ENCODE peak calls at places on chromosomes 4 and X, in four cellular contexts. N, E, C and R are unnamed samples.

GRCh38 chr4:386708-387105 is 49.1 kb downstream of the ZNF141 start:
- DNase-seq in N (no peak), E (no peak), C (no peak), R (no peak)

GRCh38 chr4:152999376-153000067 is 63.4 kb downstream of the FHDC1 start:
- DNase-seq in N (no peak), E (no peak), C (no peak), R (no peak)

GRCh38 chrX:134933911-134934310 is 56.9 kb upstream of the SMIM10 start:
- DNase-seq in N (no peak), E (no peak), C (no peak), R (no peak)

GRCh38 chrX:19005909-19006308 is 22.0 kb upstream of the PHKA2 start:
- DNase-seq in N (no peak), E (no peak), C (no peak), R (no peak)

GRCh38 chr4:141074098-141074878 is 59.0 kb downstream of the RNF150 start:
- DNase-seq in N (peak; percentile 5), E (no peak), C (no peak), R (no peak)

GRCh38 chr4:51842167-51842553 is 793 bp upstream of the DCUN1D4 start:
- DNase-seq in N (peak; percentile 38), E (no peak), C (peak; percentile 25), R (no peak)

GRCh38 chr4:105969575-105969974 is 74.3 kb downstream of the NPNT start:
- DNase-seq in N (no peak), E (no peak), C (no peak), R (no peak)

GRCh38 chrX:131802836-131803626 is 220.1 kb upstream of the STK26 start:
- DNase-seq in N (no peak), E (no peak), C (peak; percentile 52), R (no peak)

GRCh38 chrX:71935542-71935941 is 24.9 kb downstream of the NHSL2 start:
- DNase-seq in N (no peak), E (no peak), C (no peak), R (no peak)

GRCh38 chr4:11719879-11720278 is 291.2 kb upstream of the HS3ST1 start:
- DNase-seq in N (no peak), E (no peak), C (no peak), R (no peak)

GRCh38 chr4:152633118-152633517 is 46.7 kb downstream of the TMEM154 start:
- DNase-seq in N (no peak), E (no peak), C (no peak), R (no peak)

GRCh38 chrX:38166478-38167083 is 54.1 kb downstream of the SRPX start:
- DNase-seq in N (peak; percentile 39), E (peak; percentile 5), C (peak; percentile 26), R (no peak)

GRCh38 chrX:10010686-10011085 is 43.5 kb downstream of the CLDN34 start:
- DNase-seq in N (peak; percentile 66), E (no peak), C (peak; percentile 70), R (no peak)

GRCh38 chrX:42673411-42673810 is 104.6 kb downstream of the PPP1R2C start:
- DNase-seq in N (peak; percentile 50), E (no peak), C (no peak), R (no peak)

GRCh38 chr4:52957791-52958190 is 95.7 kb downstream of the RASL11B start:
- DNase-seq in N (peak; percentile 16), E (no peak), C (peak; percentile 24), R (no peak)

GRCh38 chr4:26452565-26453531 is 37.4 kb downstream of the CCKAR start:
- DNase-seq in N (no peak), E (no peak), C (no peak), R (peak; percentile 60)

GRCh38 chrX:1480082-1480785 is 27.5 kb upstream of the ASMTL start:
- DNase-seq in N (no peak), E (no peak), C (no peak), R (no peak)

GRCh38 chr4:174156239-174156826 is 127.1 kb downstream of the FBXO8 start:
- DNase-seq in N (peak; percentile 79), E (no peak), C (peak; percentile 38), R (no peak)

GRCh38 chr4:154982187-154983047 is 201.3 kb downstream of the RBM46 start:
- DNase-seq in N (peak; percentile 83), E (peak; percentile 60), C (peak; percentile 48), R (peak; percentile 46)

GRCh38 chrX:78595901-78596502 is 63.1 kb downstream of the RTL3 start:
- DNase-seq in N (peak; percentile 18), E (peak; percentile 33), C (no peak), R (no peak)

GRCh38 chr4:6308890-6309643 is 39.4 kb downstream of the WFS1 start:
- DNase-seq in N (peak; percentile 3), E (peak; percentile 18), C (no peak), R (peak; percentile 50)

GRCh38 chrX:10564484-10564883 is 55.9 kb downstream of the MID1 start:
- DNase-seq in N (no peak), E (no peak), C (no peak), R (no peak)

GRCh38 chr4:8320386-8320750 is 50.8 kb downstream of the HTRA3 start:
- DNase-seq in N (no peak), E (no peak), C (no peak), R (no peak)
- TF ChIP-seq CTCF in N (no peak), E (no peak), C (no peak), R (peak; percentile 18)

GRCh38 chrX:53244610-53245009 is 19.6 kb upstream of the KDM5C start:
- DNase-seq in N (no peak), E (no peak), C (no peak), R (no peak)
- TF ChIP-seq CTCF in N (peak; percentile 18), E (peak; percentile 37), C (peak; percentile 45), R (peak; percentile 26)

GRCh38 chr4:159289682-159290081 is 186.8 kb downstream of the RAPGEF2 start:
- DNase-seq in N (no peak), E (no peak), C (no peak), R (no peak)

GRCh38 chr4:159296061-159296460 is 193.2 kb downstream of the RAPGEF2 start:
- DNase-seq in N (no peak), E (no peak), C (peak; percentile 85), R (no peak)

GRCh38 chr4:159291176-159291575 is 188.3 kb downstream of the RAPGEF2 start:
- DNase-seq in N (no peak), E (no peak), C (no peak), R (no peak)

GRCh38 chr4:159290321-159291030 is 187.6 kb downstream of the RAPGEF2 start:
- DNase-seq in N (no peak), E (no peak), C (peak; percentile 34), R (no peak)

GRCh38 chr4:159292137-159292896 is 189.4 kb downstream of the RAPGEF2 start:
- DNase-seq in N (no peak), E (no peak), C (no peak), R (no peak)
- TF ChIP-seq CTCF in N (no peak), E (no peak), C (no peak), R (peak; percentile 10)

DNA sequence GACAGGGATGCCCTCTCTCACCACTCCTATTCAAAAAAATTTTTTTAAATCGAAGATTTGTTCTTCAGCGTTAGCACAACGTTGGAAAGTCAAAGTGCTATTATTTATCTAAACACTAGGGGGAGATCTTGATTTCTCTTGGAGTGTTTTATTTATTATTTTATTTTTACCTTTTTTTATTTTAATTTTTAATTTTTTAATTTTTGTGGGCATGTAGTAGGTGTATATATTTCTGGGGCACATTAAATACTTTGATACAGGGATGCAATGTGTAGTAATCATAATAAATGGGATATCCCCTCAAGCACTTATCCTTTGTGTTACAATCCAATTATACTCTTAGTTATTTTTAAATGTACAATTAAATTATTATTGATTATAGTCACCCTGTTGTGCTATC is 37.4 kb upstream of the SLC10A4 start:
- DNase-seq in N (peak; percentile 27), E (no peak), C (peak; percentile 12), R (no peak)
- TF ChIP-seq CTCF in N (peak; percentile 52), E (peak; percentile 75), C (peak; percentile 47), R (peak; percentile 68)

DNA sequence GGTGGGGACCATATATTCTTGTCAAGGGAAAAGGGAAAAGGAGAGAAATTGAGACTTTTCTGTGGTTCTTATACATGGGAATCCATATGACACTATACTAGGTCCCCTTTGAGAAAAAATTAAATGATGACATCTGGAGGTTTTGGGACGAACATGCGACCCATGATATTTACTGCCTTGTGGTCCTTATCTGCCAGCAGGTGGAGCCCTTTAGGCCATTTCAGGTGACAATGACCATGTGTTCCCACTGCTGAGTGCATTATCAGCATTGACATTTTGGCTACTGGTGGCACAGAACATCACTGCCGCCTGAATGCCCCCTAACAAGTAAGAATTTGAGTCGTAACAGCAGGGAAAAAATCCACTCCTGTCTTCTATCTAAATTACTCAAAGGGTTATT is 843.4 kb downstream of the FSTL5 start:
- DNase-seq in N (no peak), E (peak; percentile 11), C (no peak), R (no peak)
- TF ChIP-seq CTCF in N (no peak), E (peak; percentile 63), C (peak; percentile 9), R (peak; percentile 53)

GRCh38 chr4:139301821-139302611 is at the start of gene NDUFC1:
- DNase-seq in N (peak; percentile 47), E (peak; percentile 42), C (peak; percentile 35), R (peak; percentile 46)
- TF ChIP-seq CTCF in N (peak; percentile 26), E (peak; percentile 48), C (peak; percentile 18), R (peak; percentile 57)

GRCh38 chrX:46380148-46380752 is 165.0 kb downstream of the ZNF674 start:
- DNase-seq in N (no peak), E (no peak), C (no peak), R (no peak)

GRCh38 chrX:46382595-46382994 is 162.6 kb downstream of the ZNF674 start:
- DNase-seq in N (no peak), E (no peak), C (no peak), R (no peak)

GRCh38 chrX:46386511-46386910 is 158.7 kb downstream of the ZNF674 start:
- DNase-seq in N (no peak), E (no peak), C (no peak), R (no peak)

GRCh38 chrX:46383006-46383405 is 162.2 kb downstream of the ZNF674 start:
- DNase-seq in N (no peak), E (no peak), C (no peak), R (no peak)

GRCh38 chrX:46381630-46382029 is 163.6 kb downstream of the ZNF674 start:
- DNase-seq in N (peak; percentile 19), E (peak; percentile 10), C (peak; percentile 17), R (no peak)
- TF ChIP-seq CTCF in N (peak; percentile 44), E (peak; percentile 46), C (peak; percentile 40), R (peak; percentile 54)

GRCh38 chr4:145839151-145839550 is 99.5 kb downstream of the ZNF827 start:
- DNase-seq in N (peak; percentile 15), E (no peak), C (peak; percentile 34), R (no peak)

GRCh38 chr4:145842224-145842887 is 96.3 kb downstream of the ZNF827 start:
- DNase-seq in N (peak; percentile 53), E (no peak), C (no peak), R (no peak)

GRCh38 chr4:145840801-145841200 is 97.8 kb downstream of the ZNF827 start:
- DNase-seq in N (no peak), E (no peak), C (no peak), R (no peak)

GRCh38 chr4:145843148-145843547 is 95.5 kb downstream of the ZNF827 start:
- DNase-seq in N (peak; percentile 88), E (no peak), C (peak; percentile 83), R (no peak)

DNA sequence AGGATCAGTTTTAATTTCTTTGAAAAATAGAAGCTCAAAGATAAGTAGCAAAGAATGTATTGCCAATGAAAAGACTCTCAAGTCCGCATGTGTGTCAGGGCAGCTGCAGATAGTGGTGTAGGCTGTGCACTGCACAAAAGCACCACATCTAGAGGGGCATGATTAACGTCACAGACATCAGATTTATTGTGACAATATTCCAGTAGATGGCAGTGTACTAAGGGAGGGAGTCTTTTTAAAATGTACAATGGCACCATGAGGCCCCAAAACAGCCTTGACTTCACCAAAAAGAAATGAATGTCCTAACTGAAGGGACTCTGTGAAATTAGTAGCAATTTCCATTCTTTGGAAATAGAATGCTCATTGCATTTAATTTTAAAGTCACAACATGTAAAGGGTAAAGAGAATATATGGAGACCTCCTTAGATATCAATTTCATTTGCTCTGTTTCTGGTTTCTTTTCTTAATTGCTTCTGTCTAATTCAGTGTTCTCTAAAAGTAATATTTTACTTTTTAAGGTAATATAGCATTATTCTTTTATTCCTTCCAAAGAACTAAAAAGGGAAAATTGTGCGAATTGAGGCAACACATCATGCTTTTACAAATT is 98.4 kb downstream of the ZNF827 start:
- DNase-seq in N (peak; percentile 69), E (no peak), C (peak; percentile 38), R (no peak)
- TF ChIP-seq CTCF in N (peak; percentile 41), E (peak; percentile 57), C (peak; percentile 38), R (peak; percentile 45)